ENCODE peak calls at places on chromosomes 12 and 14, in eight cellular contexts. D is left colon; A is stimulated activated naive B cell treated with anti-CD40 and anti-IgM and Interleukin-4, amounts not matched to agents 10 μg/mL and 1 μg/mL and 100 μg/mL, for 72 hours; X is Jurkat, Clone E6-1; V is iris pigment epithelial cell; Z is CD8-positive, alpha-beta memory T cell; B is right cardiac atrium; M is Right ventricle myocardium inferior. I is an unnamed sample.

GRCh38 chr14:73058923-73059311 is 583 bp downstream of the RBM25 start:
- DNase-seq in D (no peak), A (no peak), X (no peak), V (peak; percentile 33), Z (no peak), B (no peak), M (peak; percentile 72), I (no peak)

GRCh38 chr12:113207621-113208040 is 13.6 kb upstream of the TPCN1 start:
- DNase-seq in D (no peak), A (no peak), X (peak; percentile 81), V (no peak), Z (no peak), B (no peak), M (no peak), I (no peak)

GRCh38 chr12:104064842-104065441 is 611 bp downstream of the HCFC2 start:
- DNase-seq in D (peak; percentile 23), A (no peak), X (no peak), V (no peak), Z (no peak), B (peak; percentile 61), M (peak; percentile 69), I (no peak)

GRCh38 chr12:25106818-25107217 is 88.1 kb downstream of the DNAI7 start:
- DNase-seq in D (no peak), A (no peak), X (no peak), V (peak; percentile 10), Z (no peak), B (no peak), M (no peak), I (peak; percentile 9)

GRCh38 chr12:24991209-24992049 is 42.5 kb upstream of the BCAT1 start:
- DNase-seq in D (no peak), A (no peak), X (peak; percentile 73), V (peak; percentile 67), Z (no peak), B (no peak), M (no peak), I (peak; percentile 31)

GRCh38 chr12:131713349-131713748 is 2.5 kb downstream of the SFSWAP start:
- DNase-seq in D (no peak), A (no peak), X (no peak), V (no peak), Z (no peak), B (no peak), M (no peak), I (no peak)

GRCh38 chr12:31226639-31227038 is 99.3 kb downstream of the SINHCAF start:
- DNase-seq in D (no peak), A (no peak), X (no peak), V (no peak), Z (no peak), B (peak; percentile 58), M (no peak), I (no peak)

GRCh38 chr12:92421701-92422100 is 276.1 kb upstream of the BTG1 start:
- DNase-seq in D (no peak), A (no peak), X (no peak), V (peak; percentile 67), Z (no peak), B (no peak), M (no peak), I (no peak)

GRCh38 chr12:9667403-9667802 is 2.1 kb upstream of the CLEC2D start:
- DNase-seq in D (no peak), A (no peak), X (no peak), V (no peak), Z (no peak), B (no peak), M (no peak), I (no peak)

GRCh38 chr12:108701779-108702435 is 29.4 kb downstream of the CORO1C start:
- DNase-seq in D (no peak), A (no peak), X (no peak), V (peak; percentile 88), Z (no peak), B (no peak), M (no peak), I (no peak)

GRCh38 chr14:50943261-50943942 is 881 bp downstream of the PYGL start:
- DNase-seq in D (peak; percentile 58), A (no peak), X (no peak), V (no peak), Z (no peak), B (peak; percentile 83), M (peak; percentile 84), I (no peak)

GRCh38 chr14:63594455-63595372 is 47.0 kb downstream of the WDR89 start:
- DNase-seq in D (no peak), A (no peak), X (no peak), V (no peak), Z (no peak), B (no peak), M (peak; percentile 56), I (no peak)

GRCh38 chr12:49296836-49297694 is 2.1 kb downstream of the PRPH start:
- DNase-seq in D (peak; percentile 63), A (no peak), X (no peak), V (no peak), Z (no peak), B (peak; percentile 59), M (no peak), I (no peak)

GRCh38 chr14:89641495-89642162 is 224.6 kb upstream of the FOXN3 start:
- DNase-seq in D (no peak), A (no peak), X (no peak), V (no peak), Z (no peak), B (no peak), M (no peak), I (no peak)

GRCh38 chr12:108367436-108367835 is 28.3 kb upstream of the CMKLR1 start:
- DNase-seq in D (no peak), A (no peak), X (no peak), V (peak; percentile 39), Z (no peak), B (no peak), M (no peak), I (no peak)

I was measured in smooth muscle cell of the brain vasculature.